ENCODE peak calls at places on chromosome 13, in seven cellular contexts. H is NCI-H2081 treated with DMSO at 0.1 percent for 48 hours; A is activated CD4-positive, alpha-beta T cell treated with anti-CD3 and anti-CD28 coated beads, Interleukin-2, amount 50 U/mL, for 48 hours; I is esophagus squamous epithelium; X is non-pigmented ciliary epithelial cell; Y is OCI-M1; U is HT1080. Q is an unnamed sample.

GRCh38 chr13:43964698-43965097 is 85.0 kb downstream of the LACC1 start:
- DNase-seq in H (no peak), A (no peak), X (no peak), U (no peak), I (no peak), Y (no peak), Q (no peak)

GRCh38 chr13:109974354-109974753 is 188.0 kb upstream of the IRS2 start:
- DNase-seq in Y (no peak), U (no peak), I (no peak), A (no peak), X (no peak), H (no peak), Q (no peak)

GRCh38 chr13:40974460-40975407 is 44.4 kb downstream of the ELF1 start:
- DNase-seq in Y (peak; percentile 94), H (no peak), X (no peak), A (no peak), U (peak; percentile 20), I (no peak), Q (peak; percentile 80)

GRCh38 chr13:39044536-39044935 is 6.3 kb downstream of the NHLRC3 start:
- DNase-seq in I (no peak), Y (no peak), U (no peak), A (no peak), X (no peak), H (no peak), Q (no peak)

GRCh38 chr13:108214511-108215383 is 589 bp downstream of the LIG4 start:
- DNase-seq in X (no peak), A (no peak), I (peak; percentile 41), H (no peak), U (no peak), Y (no peak), Q (no peak)

GRCh38 chr13:98976338-98976737 is 1.5 kb downstream of the DOCK9 start:
- DNase-seq in A (no peak), X (no peak), I (no peak), U (peak; percentile 58), Y (peak; percentile 51), H (no peak), Q (peak; percentile 38)

GRCh38 chr13:51148952-51149573 is 38.0 kb upstream of the C13orf42 start:
- DNase-seq in U (peak; percentile 36), X (no peak), Y (peak; percentile 58), A (no peak), I (no peak), H (no peak), Q (peak; percentile 36)

GRCh38 chr13:113906566-113906965 is 42.7 kb upstream of the GAS6 start:
- DNase-seq in U (peak; percentile 46), H (peak; percentile 12), I (no peak), Y (no peak), A (no peak), X (no peak), Q (no peak)

GRCh38 chr13:101565327-101565726 is 112.9 kb downstream of the ITGBL1 start:
- DNase-seq in I (no peak), A (no peak), Y (no peak), H (no peak), U (no peak), X (no peak), Q (no peak)

Q was measured in KBM-7.